ENCODE peak calls at places on chromosomes 11 and 22, in seven cellular contexts. One of them, this sample, is unnamed.

GRCh38 chr11:15539645-15540044 is 424.9 kb downstream of the INSC start:
- DNase-seq in activated T-helper 9 cell treated with anti-CD3 and anti-CD28 coated beads, Interleukin-2, amount 50 U/mL, for 16 hours: no peak
- DNase-seq in EL: no peak
- DNase-seq in NCI-H460: no peak
- DNase-seq in T-helper 2 cell treated with Interferon-gamma antibody and Interleukin-4, amounts not matched to agents 5 μg/mL and 100 μg/mL, for 36 hours: no peak
- DNase-seq in activated naive CD4-positive, alpha-beta T cell treated with anti-CD3 and anti-CD28 coated beads, Interleukin-2, amount 10 ng/mL, durations not matched to agents 7 days and 5 days: no peak
- DNase-seq in NCI-H1930: no peak
- DNase-seq in this sample: peak

GRCh38 chr11:13999704-14000103 is 37.2 kb downstream of the SPON1 start:
- DNase-seq in activated naive CD4-positive, alpha-beta T cell treated with anti-CD3 and anti-CD28 coated beads, Interleukin-2, amount 10 ng/mL, durations not matched to agents 7 days and 5 days: no peak
- DNase-seq in EL: no peak
- DNase-seq in NCI-H460: no peak
- DNase-seq in NCI-H1930: no peak
- DNase-seq in T-helper 2 cell treated with Interferon-gamma antibody and Interleukin-4, amounts not matched to agents 5 μg/mL and 100 μg/mL, for 36 hours: no peak
- DNase-seq in activated T-helper 9 cell treated with anti-CD3 and anti-CD28 coated beads, Interleukin-2, amount 50 U/mL, for 16 hours: no peak
- DNase-seq in this sample: no peak

GRCh38 chr22:24510694-24511625 is 15.8 kb downstream of the UPB1 start:
- DNase-seq in activated naive CD4-positive, alpha-beta T cell treated with anti-CD3 and anti-CD28 coated beads, Interleukin-2, amount 10 ng/mL, durations not matched to agents 7 days and 5 days: no peak
- DNase-seq in NCI-H1930: no peak
- DNase-seq in T-helper 2 cell treated with Interferon-gamma antibody and Interleukin-4, amounts not matched to agents 5 μg/mL and 100 μg/mL, for 36 hours: no peak
- DNase-seq in activated T-helper 9 cell treated with anti-CD3 and anti-CD28 coated beads, Interleukin-2, amount 50 U/mL, for 16 hours: no peak
- DNase-seq in NCI-H460: peak
- DNase-seq in EL: no peak
- DNase-seq in this sample: no peak

GRCh38 chr11:131624526-131624925 is 254.1 kb downstream of the NTM start:
- DNase-seq in NCI-H460: no peak
- DNase-seq in T-helper 2 cell treated with Interferon-gamma antibody and Interleukin-4, amounts not matched to agents 5 μg/mL and 100 μg/mL, for 36 hours: no peak
- DNase-seq in NCI-H1930: no peak
- DNase-seq in activated naive CD4-positive, alpha-beta T cell treated with anti-CD3 and anti-CD28 coated beads, Interleukin-2, amount 10 ng/mL, durations not matched to agents 7 days and 5 days: no peak
- DNase-seq in activated T-helper 9 cell treated with anti-CD3 and anti-CD28 coated beads, Interleukin-2, amount 50 U/mL, for 16 hours: no peak
- DNase-seq in EL: no peak
- DNase-seq in this sample: no peak

GRCh38 chr11:74871037-74871436 is 77.9 kb downstream of the XRRA1 start:
- DNase-seq in EL: no peak
- DNase-seq in activated naive CD4-positive, alpha-beta T cell treated with anti-CD3 and anti-CD28 coated beads, Interleukin-2, amount 10 ng/mL, durations not matched to agents 7 days and 5 days: no peak
- DNase-seq in T-helper 2 cell treated with Interferon-gamma antibody and Interleukin-4, amounts not matched to agents 5 μg/mL and 100 μg/mL, for 36 hours: no peak
- DNase-seq in NCI-H460: no peak
- DNase-seq in activated T-helper 9 cell treated with anti-CD3 and anti-CD28 coated beads, Interleukin-2, amount 50 U/mL, for 16 hours: no peak
- DNase-seq in NCI-H1930: no peak
- DNase-seq in this sample: no peak

GRCh38 chr22:44746836-44747519 is 5.4 kb upstream of the ARHGAP8 start:
- DNase-seq in T-helper 2 cell treated with Interferon-gamma antibody and Interleukin-4, amounts not matched to agents 5 μg/mL and 100 μg/mL, for 36 hours: no peak
- DNase-seq in EL: no peak
- DNase-seq in NCI-H1930: no peak
- DNase-seq in activated T-helper 9 cell treated with anti-CD3 and anti-CD28 coated beads, Interleukin-2, amount 50 U/mL, for 16 hours: no peak
- DNase-seq in NCI-H460: no peak
- DNase-seq in activated naive CD4-positive, alpha-beta T cell treated with anti-CD3 and anti-CD28 coated beads, Interleukin-2, amount 10 ng/mL, durations not matched to agents 7 days and 5 days: no peak
- DNase-seq in this sample: no peak

GRCh38 chr22:37696657-37697539 is at the start of gene TRIOBP:
- DNase-seq in EL: peak
- DNase-seq in activated T-helper 9 cell treated with anti-CD3 and anti-CD28 coated beads, Interleukin-2, amount 50 U/mL, for 16 hours: peak
- DNase-seq in NCI-H460: peak
- DNase-seq in activated naive CD4-positive, alpha-beta T cell treated with anti-CD3 and anti-CD28 coated beads, Interleukin-2, amount 10 ng/mL, durations not matched to agents 7 days and 5 days: peak
- DNase-seq in T-helper 2 cell treated with Interferon-gamma antibody and Interleukin-4, amounts not matched to agents 5 μg/mL and 100 μg/mL, for 36 hours: peak
- DNase-seq in NCI-H1930: peak
- DNase-seq in this sample: peak

GRCh38 chr11:115921986-115922385 is 417.8 kb upstream of the CADM1 start:
- DNase-seq in T-helper 2 cell treated with Interferon-gamma antibody and Interleukin-4, amounts not matched to agents 5 μg/mL and 100 μg/mL, for 36 hours: no peak
- DNase-seq in EL: no peak
- DNase-seq in NCI-H1930: no peak
- DNase-seq in NCI-H460: no peak
- DNase-seq in activated naive CD4-positive, alpha-beta T cell treated with anti-CD3 and anti-CD28 coated beads, Interleukin-2, amount 10 ng/mL, durations not matched to agents 7 days and 5 days: no peak
- DNase-seq in activated T-helper 9 cell treated with anti-CD3 and anti-CD28 coated beads, Interleukin-2, amount 50 U/mL, for 16 hours: no peak
- DNase-seq in this sample: no peak

GRCh38 chr11:20795005-20795404 is 125.6 kb downstream of the NELL1 start:
- DNase-seq in NCI-H460: no peak
- DNase-seq in EL: no peak
- DNase-seq in T-helper 2 cell treated with Interferon-gamma antibody and Interleukin-4, amounts not matched to agents 5 μg/mL and 100 μg/mL, for 36 hours: no peak
- DNase-seq in NCI-H1930: no peak
- DNase-seq in activated naive CD4-positive, alpha-beta T cell treated with anti-CD3 and anti-CD28 coated beads, Interleukin-2, amount 10 ng/mL, durations not matched to agents 7 days and 5 days: no peak
- DNase-seq in activated T-helper 9 cell treated with anti-CD3 and anti-CD28 coated beads, Interleukin-2, amount 50 U/mL, for 16 hours: no peak
- DNase-seq in this sample: no peak

GRCh38 chr11:69217276-69218105 is 61.8 kb downstream of the SMIM38 start:
- DNase-seq in EL: no peak
- DNase-seq in NCI-H1930: no peak
- DNase-seq in activated T-helper 9 cell treated with anti-CD3 and anti-CD28 coated beads, Interleukin-2, amount 50 U/mL, for 16 hours: no peak
- DNase-seq in T-helper 2 cell treated with Interferon-gamma antibody and Interleukin-4, amounts not matched to agents 5 μg/mL and 100 μg/mL, for 36 hours: no peak
- DNase-seq in NCI-H460: no peak
- DNase-seq in activated naive CD4-positive, alpha-beta T cell treated with anti-CD3 and anti-CD28 coated beads, Interleukin-2, amount 10 ng/mL, durations not matched to agents 7 days and 5 days: no peak
- DNase-seq in this sample: peak

GRCh38 chr11:7314811-7315604 is 63.3 kb downstream of the SYT9 start:
- DNase-seq in activated T-helper 9 cell treated with anti-CD3 and anti-CD28 coated beads, Interleukin-2, amount 50 U/mL, for 16 hours: no peak
- DNase-seq in activated naive CD4-positive, alpha-beta T cell treated with anti-CD3 and anti-CD28 coated beads, Interleukin-2, amount 10 ng/mL, durations not matched to agents 7 days and 5 days: no peak
- DNase-seq in NCI-H460: no peak
- DNase-seq in T-helper 2 cell treated with Interferon-gamma antibody and Interleukin-4, amounts not matched to agents 5 μg/mL and 100 μg/mL, for 36 hours: no peak
- DNase-seq in EL: no peak
- DNase-seq in NCI-H1930: no peak
- DNase-seq in this sample: no peak

GRCh38 chr11:46352063-46352841 is 5.0 kb downstream of the DGKZ start:
- DNase-seq in activated naive CD4-positive, alpha-beta T cell treated with anti-CD3 and anti-CD28 coated beads, Interleukin-2, amount 10 ng/mL, durations not matched to agents 7 days and 5 days: peak
- DNase-seq in T-helper 2 cell treated with Interferon-gamma antibody and Interleukin-4, amounts not matched to agents 5 μg/mL and 100 μg/mL, for 36 hours: peak
- DNase-seq in NCI-H1930: no peak
- DNase-seq in EL: no peak
- DNase-seq in NCI-H460: no peak
- DNase-seq in activated T-helper 9 cell treated with anti-CD3 and anti-CD28 coated beads, Interleukin-2, amount 50 U/mL, for 16 hours: peak
- DNase-seq in this sample: peak

GRCh38 chr22:32354360-32355351 is 3.0 kb upstream of the RFPL3 start:
- DNase-seq in NCI-H460: no peak
- DNase-seq in activated naive CD4-positive, alpha-beta T cell treated with anti-CD3 and anti-CD28 coated beads, Interleukin-2, amount 10 ng/mL, durations not matched to agents 7 days and 5 days: no peak
- DNase-seq in activated T-helper 9 cell treated with anti-CD3 and anti-CD28 coated beads, Interleukin-2, amount 50 U/mL, for 16 hours: no peak
- DNase-seq in EL: peak
- DNase-seq in T-helper 2 cell treated with Interferon-gamma antibody and Interleukin-4, amounts not matched to agents 5 μg/mL and 100 μg/mL, for 36 hours: no peak
- DNase-seq in NCI-H1930: no peak
- DNase-seq in this sample: no peak

GRCh38 chr22:44622685-44623084 is 79.3 kb upstream of the PRR5 start:
- DNase-seq in T-helper 2 cell treated with Interferon-gamma antibody and Interleukin-4, amounts not matched to agents 5 μg/mL and 100 μg/mL, for 36 hours: no peak
- DNase-seq in EL: no peak
- DNase-seq in activated T-helper 9 cell treated with anti-CD3 and anti-CD28 coated beads, Interleukin-2, amount 50 U/mL, for 16 hours: no peak
- DNase-seq in NCI-H1930: no peak
- DNase-seq in NCI-H460: no peak
- DNase-seq in activated naive CD4-positive, alpha-beta T cell treated with anti-CD3 and anti-CD28 coated beads, Interleukin-2, amount 10 ng/mL, durations not matched to agents 7 days and 5 days: no peak
- DNase-seq in this sample: no peak

GRCh38 chr22:45997077-45997774 is 20.3 kb upstream of the WNT7B start:
- DNase-seq in EL: peak
- DNase-seq in NCI-H460: no peak
- DNase-seq in T-helper 2 cell treated with Interferon-gamma antibody and Interleukin-4, amounts not matched to agents 5 μg/mL and 100 μg/mL, for 36 hours: no peak
- DNase-seq in activated T-helper 9 cell treated with anti-CD3 and anti-CD28 coated beads, Interleukin-2, amount 50 U/mL, for 16 hours: no peak
- DNase-seq in NCI-H1930: no peak
- DNase-seq in activated naive CD4-positive, alpha-beta T cell treated with anti-CD3 and anti-CD28 coated beads, Interleukin-2, amount 10 ng/mL, durations not matched to agents 7 days and 5 days: no peak
- DNase-seq in this sample: peak

GRCh38 chr11:119108151-119108856 is 1.2 kb downstream of the C2CD2L start:
- DNase-seq in activated T-helper 9 cell treated with anti-CD3 and anti-CD28 coated beads, Interleukin-2, amount 50 U/mL, for 16 hours: no peak
- DNase-seq in NCI-H1930: no peak
- DNase-seq in T-helper 2 cell treated with Interferon-gamma antibody and Interleukin-4, amounts not matched to agents 5 μg/mL and 100 μg/mL, for 36 hours: no peak
- DNase-seq in activated naive CD4-positive, alpha-beta T cell treated with anti-CD3 and anti-CD28 coated beads, Interleukin-2, amount 10 ng/mL, durations not matched to agents 7 days and 5 days: peak
- DNase-seq in NCI-H460: no peak
- DNase-seq in EL: peak
- DNase-seq in this sample: no peak

GRCh38 chr11:44264126-44264749 is 45.7 kb downstream of the ALX4 start:
- DNase-seq in activated T-helper 9 cell treated with anti-CD3 and anti-CD28 coated beads, Interleukin-2, amount 50 U/mL, for 16 hours: no peak
- DNase-seq in T-helper 2 cell treated with Interferon-gamma antibody and Interleukin-4, amounts not matched to agents 5 μg/mL and 100 μg/mL, for 36 hours: no peak
- DNase-seq in EL: no peak
- DNase-seq in NCI-H460: no peak
- DNase-seq in NCI-H1930: no peak
- DNase-seq in activated naive CD4-positive, alpha-beta T cell treated with anti-CD3 and anti-CD28 coated beads, Interleukin-2, amount 10 ng/mL, durations not matched to agents 7 days and 5 days: no peak
- DNase-seq in this sample: peak

GRCh38 chr11:69524991-69525411 is 43.5 kb downstream of the LINC01488 start:
- DNase-seq in NCI-H1930: no peak
- DNase-seq in activated naive CD4-positive, alpha-beta T cell treated with anti-CD3 and anti-CD28 coated beads, Interleukin-2, amount 10 ng/mL, durations not matched to agents 7 days and 5 days: no peak
- DNase-seq in NCI-H460: no peak
- DNase-seq in activated T-helper 9 cell treated with anti-CD3 and anti-CD28 coated beads, Interleukin-2, amount 50 U/mL, for 16 hours: no peak
- DNase-seq in T-helper 2 cell treated with Interferon-gamma antibody and Interleukin-4, amounts not matched to agents 5 μg/mL and 100 μg/mL, for 36 hours: no peak
- DNase-seq in EL: no peak
- DNase-seq in this sample: peak

GRCh38 chr22:40241200-40241763 is 63.6 kb downstream of the TNRC6B start:
- DNase-seq in T-helper 2 cell treated with Interferon-gamma antibody and Interleukin-4, amounts not matched to agents 5 μg/mL and 100 μg/mL, for 36 hours: no peak
- DNase-seq in EL: no peak
- DNase-seq in NCI-H1930: no peak
- DNase-seq in NCI-H460: no peak
- DNase-seq in activated naive CD4-positive, alpha-beta T cell treated with anti-CD3 and anti-CD28 coated beads, Interleukin-2, amount 10 ng/mL, durations not matched to agents 7 days and 5 days: no peak
- DNase-seq in activated T-helper 9 cell treated with anti-CD3 and anti-CD28 coated beads, Interleukin-2, amount 50 U/mL, for 16 hours: no peak
- DNase-seq in this sample: no peak

GRCh38 chr22:41664490-41664889 is 24.2 kb downstream of the SNU13 start:
- DNase-seq in NCI-H1930: no peak
- DNase-seq in NCI-H460: no peak
- DNase-seq in activated naive CD4-positive, alpha-beta T cell treated with anti-CD3 and anti-CD28 coated beads, Interleukin-2, amount 10 ng/mL, durations not matched to agents 7 days and 5 days: no peak
- DNase-seq in EL: peak
- DNase-seq in activated T-helper 9 cell treated with anti-CD3 and anti-CD28 coated beads, Interleukin-2, amount 50 U/mL, for 16 hours: no peak
- DNase-seq in T-helper 2 cell treated with Interferon-gamma antibody and Interleukin-4, amounts not matched to agents 5 μg/mL and 100 μg/mL, for 36 hours: no peak
- DNase-seq in this sample: no peak

GRCh38 chr22:17910561-17911311 is 113.6 kb downstream of the MICAL3 start:
- DNase-seq in activated T-helper 9 cell treated with anti-CD3 and anti-CD28 coated beads, Interleukin-2, amount 50 U/mL, for 16 hours: no peak
- DNase-seq in EL: peak
- DNase-seq in NCI-H1930: no peak
- DNase-seq in NCI-H460: no peak
- DNase-seq in T-helper 2 cell treated with Interferon-gamma antibody and Interleukin-4, amounts not matched to agents 5 μg/mL and 100 μg/mL, for 36 hours: no peak
- DNase-seq in activated naive CD4-positive, alpha-beta T cell treated with anti-CD3 and anti-CD28 coated beads, Interleukin-2, amount 10 ng/mL, durations not matched to agents 7 days and 5 days: no peak
- DNase-seq in this sample: peak

GRCh38 chr11:94557391-94557790 is 9.8 kb upstream of the PIWIL4 start:
- DNase-seq in activated T-helper 9 cell treated with anti-CD3 and anti-CD28 coated beads, Interleukin-2, amount 50 U/mL, for 16 hours: no peak
- DNase-seq in NCI-H1930: no peak
- DNase-seq in NCI-H460: no peak
- DNase-seq in T-helper 2 cell treated with Interferon-gamma antibody and Interleukin-4, amounts not matched to agents 5 μg/mL and 100 μg/mL, for 36 hours: no peak
- DNase-seq in activated naive CD4-positive, alpha-beta T cell treated with anti-CD3 and anti-CD28 coated beads, Interleukin-2, amount 10 ng/mL, durations not matched to agents 7 days and 5 days: no peak
- DNase-seq in EL: peak
- DNase-seq in this sample: no peak

GRCh38 chr11:82980292-82980691 is 78.8 kb downstream of the DDIAS start:
- DNase-seq in activated T-helper 9 cell treated with anti-CD3 and anti-CD28 coated beads, Interleukin-2, amount 50 U/mL, for 16 hours: no peak
- DNase-seq in activated naive CD4-positive, alpha-beta T cell treated with anti-CD3 and anti-CD28 coated beads, Interleukin-2, amount 10 ng/mL, durations not matched to agents 7 days and 5 days: no peak
- DNase-seq in NCI-H460: peak
- DNase-seq in NCI-H1930: no peak
- DNase-seq in T-helper 2 cell treated with Interferon-gamma antibody and Interleukin-4, amounts not matched to agents 5 μg/mL and 100 μg/mL, for 36 hours: no peak
- DNase-seq in EL: peak
- DNase-seq in this sample: no peak

GRCh38 chr11:92552942-92553341 is 328.3 kb downstream of the FAT3 start:
- DNase-seq in activated naive CD4-positive, alpha-beta T cell treated with anti-CD3 and anti-CD28 coated beads, Interleukin-2, amount 10 ng/mL, durations not matched to agents 7 days and 5 days: no peak
- DNase-seq in EL: peak
- DNase-seq in activated T-helper 9 cell treated with anti-CD3 and anti-CD28 coated beads, Interleukin-2, amount 50 U/mL, for 16 hours: no peak
- DNase-seq in NCI-H1930: no peak
- DNase-seq in NCI-H460: no peak
- DNase-seq in T-helper 2 cell treated with Interferon-gamma antibody and Interleukin-4, amounts not matched to agents 5 μg/mL and 100 μg/mL, for 36 hours: no peak
- DNase-seq in this sample: no peak

GRCh38 chr11:7892059-7892699 is 38.9 kb downstream of the OR10A6 start:
- DNase-seq in activated T-helper 9 cell treated with anti-CD3 and anti-CD28 coated beads, Interleukin-2, amount 50 U/mL, for 16 hours: no peak
- DNase-seq in EL: peak
- DNase-seq in NCI-H460: no peak
- DNase-seq in activated naive CD4-positive, alpha-beta T cell treated with anti-CD3 and anti-CD28 coated beads, Interleukin-2, amount 10 ng/mL, durations not matched to agents 7 days and 5 days: no peak
- DNase-seq in NCI-H1930: no peak
- DNase-seq in T-helper 2 cell treated with Interferon-gamma antibody and Interleukin-4, amounts not matched to agents 5 μg/mL and 100 μg/mL, for 36 hours: no peak
- DNase-seq in this sample: no peak

GRCh38 chr11:69896250-69896649 is 77.0 kb upstream of the FGF3 start:
- DNase-seq in T-helper 2 cell treated with Interferon-gamma antibody and Interleukin-4, amounts not matched to agents 5 μg/mL and 100 μg/mL, for 36 hours: no peak
- DNase-seq in NCI-H460: no peak
- DNase-seq in activated naive CD4-positive, alpha-beta T cell treated with anti-CD3 and anti-CD28 coated beads, Interleukin-2, amount 10 ng/mL, durations not matched to agents 7 days and 5 days: no peak
- DNase-seq in activated T-helper 9 cell treated with anti-CD3 and anti-CD28 coated beads, Interleukin-2, amount 50 U/mL, for 16 hours: no peak
- DNase-seq in NCI-H1930: no peak
- DNase-seq in EL: peak
- DNase-seq in this sample: no peak

GRCh38 chr11:1382429-1382828 is 7.3 kb upstream of the BRSK2 start:
- DNase-seq in activated T-helper 9 cell treated with anti-CD3 and anti-CD28 coated beads, Interleukin-2, amount 50 U/mL, for 16 hours: no peak
- DNase-seq in activated naive CD4-positive, alpha-beta T cell treated with anti-CD3 and anti-CD28 coated beads, Interleukin-2, amount 10 ng/mL, durations not matched to agents 7 days and 5 days: no peak
- DNase-seq in T-helper 2 cell treated with Interferon-gamma antibody and Interleukin-4, amounts not matched to agents 5 μg/mL and 100 μg/mL, for 36 hours: no peak
- DNase-seq in NCI-H460: no peak
- DNase-seq in EL: no peak
- DNase-seq in NCI-H1930: no peak
- DNase-seq in this sample: no peak

GRCh38 chr22:41512421-41513194 is 31.7 kb downstream of the POLR3H start:
- DNase-seq in EL: peak
- DNase-seq in activated naive CD4-positive, alpha-beta T cell treated with anti-CD3 and anti-CD28 coated beads, Interleukin-2, amount 10 ng/mL, durations not matched to agents 7 days and 5 days: no peak
- DNase-seq in activated T-helper 9 cell treated with anti-CD3 and anti-CD28 coated beads, Interleukin-2, amount 50 U/mL, for 16 hours: no peak
- DNase-seq in NCI-H1930: no peak
- DNase-seq in T-helper 2 cell treated with Interferon-gamma antibody and Interleukin-4, amounts not matched to agents 5 μg/mL and 100 μg/mL, for 36 hours: no peak
- DNase-seq in NCI-H460: peak
- DNase-seq in this sample: no peak

GRCh38 chr11:7668464-7668863 is 4.8 kb downstream of the CYB5R2 start:
- DNase-seq in NCI-H1930: no peak
- DNase-seq in EL: no peak
- DNase-seq in T-helper 2 cell treated with Interferon-gamma antibody and Interleukin-4, amounts not matched to agents 5 μg/mL and 100 μg/mL, for 36 hours: no peak
- DNase-seq in NCI-H460: no peak
- DNase-seq in activated T-helper 9 cell treated with anti-CD3 and anti-CD28 coated beads, Interleukin-2, amount 50 U/mL, for 16 hours: no peak
- DNase-seq in activated naive CD4-positive, alpha-beta T cell treated with anti-CD3 and anti-CD28 coated beads, Interleukin-2, amount 10 ng/mL, durations not matched to agents 7 days and 5 days: no peak
- DNase-seq in this sample: no peak

GRCh38 chr11:103480421-103480820 is 371.2 kb downstream of the DYNC2H1 start:
- DNase-seq in EL: no peak
- DNase-seq in NCI-H460: no peak
- DNase-seq in activated naive CD4-positive, alpha-beta T cell treated with anti-CD3 and anti-CD28 coated beads, Interleukin-2, amount 10 ng/mL, durations not matched to agents 7 days and 5 days: no peak
- DNase-seq in activated T-helper 9 cell treated with anti-CD3 and anti-CD28 coated beads, Interleukin-2, amount 50 U/mL, for 16 hours: no peak
- DNase-seq in T-helper 2 cell treated with Interferon-gamma antibody and Interleukin-4, amounts not matched to agents 5 μg/mL and 100 μg/mL, for 36 hours: no peak
- DNase-seq in NCI-H1930: no peak
- DNase-seq in this sample: no peak

GRCh38 chr11:71396548-71397123 is 51.6 kb downstream of the DHCR7 start:
- DNase-seq in activated T-helper 9 cell treated with anti-CD3 and anti-CD28 coated beads, Interleukin-2, amount 50 U/mL, for 16 hours: no peak
- DNase-seq in NCI-H460: no peak
- DNase-seq in EL: no peak
- DNase-seq in T-helper 2 cell treated with Interferon-gamma antibody and Interleukin-4, amounts not matched to agents 5 μg/mL and 100 μg/mL, for 36 hours: no peak
- DNase-seq in activated naive CD4-positive, alpha-beta T cell treated with anti-CD3 and anti-CD28 coated beads, Interleukin-2, amount 10 ng/mL, durations not matched to agents 7 days and 5 days: no peak
- DNase-seq in NCI-H1930: no peak
- DNase-seq in this sample: no peak

GRCh38 chr11:100753144-100753543 is 66.1 kb downstream of the ARHGAP42 start:
- DNase-seq in EL: no peak
- DNase-seq in activated naive CD4-positive, alpha-beta T cell treated with anti-CD3 and anti-CD28 coated beads, Interleukin-2, amount 10 ng/mL, durations not matched to agents 7 days and 5 days: no peak
- DNase-seq in NCI-H1930: no peak
- DNase-seq in NCI-H460: no peak
- DNase-seq in activated T-helper 9 cell treated with anti-CD3 and anti-CD28 coated beads, Interleukin-2, amount 50 U/mL, for 16 hours: no peak
- DNase-seq in T-helper 2 cell treated with Interferon-gamma antibody and Interleukin-4, amounts not matched to agents 5 μg/mL and 100 μg/mL, for 36 hours: no peak
- DNase-seq in this sample: no peak

GRCh38 chr11:57562596-57562995 is 4.9 kb downstream of the UBE2L6 start:
- DNase-seq in activated T-helper 9 cell treated with anti-CD3 and anti-CD28 coated beads, Interleukin-2, amount 50 U/mL, for 16 hours: no peak
- DNase-seq in activated naive CD4-positive, alpha-beta T cell treated with anti-CD3 and anti-CD28 coated beads, Interleukin-2, amount 10 ng/mL, durations not matched to agents 7 days and 5 days: no peak
- DNase-seq in NCI-H1930: no peak
- DNase-seq in T-helper 2 cell treated with Interferon-gamma antibody and Interleukin-4, amounts not matched to agents 5 μg/mL and 100 μg/mL, for 36 hours: no peak
- DNase-seq in NCI-H460: no peak
- DNase-seq in EL: no peak
- DNase-seq in this sample: no peak

GRCh38 chr11:17148536-17148935 is 59.2 kb downstream of the PIK3C2A start:
- DNase-seq in NCI-H1930: no peak
- DNase-seq in T-helper 2 cell treated with Interferon-gamma antibody and Interleukin-4, amounts not matched to agents 5 μg/mL and 100 μg/mL, for 36 hours: no peak
- DNase-seq in EL: no peak
- DNase-seq in activated T-helper 9 cell treated with anti-CD3 and anti-CD28 coated beads, Interleukin-2, amount 50 U/mL, for 16 hours: no peak
- DNase-seq in NCI-H460: no peak
- DNase-seq in activated naive CD4-positive, alpha-beta T cell treated with anti-CD3 and anti-CD28 coated beads, Interleukin-2, amount 10 ng/mL, durations not matched to agents 7 days and 5 days: no peak
- DNase-seq in this sample: no peak

GRCh38 chr11:67664696-67665536 is 9.5 kb downstream of the ALDH3B2 start:
- DNase-seq in NCI-H460: no peak
- DNase-seq in EL: no peak
- DNase-seq in activated naive CD4-positive, alpha-beta T cell treated with anti-CD3 and anti-CD28 coated beads, Interleukin-2, amount 10 ng/mL, durations not matched to agents 7 days and 5 days: no peak
- DNase-seq in NCI-H1930: no peak
- DNase-seq in activated T-helper 9 cell treated with anti-CD3 and anti-CD28 coated beads, Interleukin-2, amount 50 U/mL, for 16 hours: no peak
- DNase-seq in T-helper 2 cell treated with Interferon-gamma antibody and Interleukin-4, amounts not matched to agents 5 μg/mL and 100 μg/mL, for 36 hours: no peak
- DNase-seq in this sample: no peak

GRCh38 chr11:111675891-111676290 is 73.6 kb downstream of the SIK2 start:
- DNase-seq in NCI-H1930: no peak
- DNase-seq in EL: no peak
- DNase-seq in activated naive CD4-positive, alpha-beta T cell treated with anti-CD3 and anti-CD28 coated beads, Interleukin-2, amount 10 ng/mL, durations not matched to agents 7 days and 5 days: no peak
- DNase-seq in T-helper 2 cell treated with Interferon-gamma antibody and Interleukin-4, amounts not matched to agents 5 μg/mL and 100 μg/mL, for 36 hours: no peak
- DNase-seq in NCI-H460: no peak
- DNase-seq in activated T-helper 9 cell treated with anti-CD3 and anti-CD28 coated beads, Interleukin-2, amount 50 U/mL, for 16 hours: no peak
- DNase-seq in this sample: no peak

GRCh38 chr22:50613291-50613981 is 12.8 kb downstream of the MAPK8IP2 start:
- DNase-seq in activated naive CD4-positive, alpha-beta T cell treated with anti-CD3 and anti-CD28 coated beads, Interleukin-2, amount 10 ng/mL, durations not matched to agents 7 days and 5 days: no peak
- DNase-seq in NCI-H460: peak
- DNase-seq in EL: no peak
- DNase-seq in T-helper 2 cell treated with Interferon-gamma antibody and Interleukin-4, amounts not matched to agents 5 μg/mL and 100 μg/mL, for 36 hours: no peak
- DNase-seq in activated T-helper 9 cell treated with anti-CD3 and anti-CD28 coated beads, Interleukin-2, amount 50 U/mL, for 16 hours: no peak
- DNase-seq in NCI-H1930: no peak
- DNase-seq in this sample: no peak

GRCh38 chr22:45996241-45997076 is 19.5 kb upstream of the WNT7B start:
- DNase-seq in activated T-helper 9 cell treated with anti-CD3 and anti-CD28 coated beads, Interleukin-2, amount 50 U/mL, for 16 hours: no peak
- DNase-seq in activated naive CD4-positive, alpha-beta T cell treated with anti-CD3 and anti-CD28 coated beads, Interleukin-2, amount 10 ng/mL, durations not matched to agents 7 days and 5 days: no peak
- DNase-seq in NCI-H460: no peak
- DNase-seq in NCI-H1930: no peak
- DNase-seq in T-helper 2 cell treated with Interferon-gamma antibody and Interleukin-4, amounts not matched to agents 5 μg/mL and 100 μg/mL, for 36 hours: no peak
- DNase-seq in EL: peak
- DNase-seq in this sample: peak

This sample was measured in cardiac septum.